ENCODE peak calls at places on chromosomes 7 and 10, in four cellular contexts. N is upper lobe of left lung, F is IMR-90, T is heart left ventricle. J is an unnamed sample.

GRCh38 chr10:95761939-95762492 is 6.1 kb downstream of the ENTPD1 start:
- DNase-seq in F (no peak), N (no peak), T (no peak), J (no peak)

GRCh38 chr7:107047902-107048782 is 3.6 kb downstream of the PRKAR2B start:
- DNase-seq in F (peak), T (no peak), N (no peak), J (no peak)

GRCh38 chr10:60848680-60849079 is 70.4 kb downstream of the CDK1 start:
- DNase-seq in T (no peak), N (no peak), F (no peak), J (no peak)

GRCh38 chr7:3294432-3295100 is 6.5 kb upstream of the SDK1 start:
- DNase-seq in T (no peak), F (no peak), N (no peak), J (no peak)

GRCh38 chr7:47444376-47445098 is 137.4 kb downstream of the TNS3 start:
- DNase-seq in T (no peak), F (no peak), N (no peak), J (no peak)

GRCh38 chr7:127391591-127392181 is 822 bp downstream of the ZNF800 start:
- DNase-seq in T (peak), F (peak), N (no peak), J (no peak)

GRCh38 chr7:471866-472639 is 47.6 kb downstream of the PDGFA start:
- DNase-seq in N (peak), F (peak), T (peak), J (no peak)

GRCh38 chr10:71641986-71642385 is 77.6 kb downstream of the C10orf105 start:
- DNase-seq in N (no peak), F (no peak), T (no peak), J (no peak)

GRCh38 chr10:125911990-125912389 is 15.6 kb downstream of the FANK1 start:
- DNase-seq in N (no peak), F (no peak), T (no peak), J (no peak)

GRCh38 chr7:91519241-91520200 is 255.3 kb downstream of the FZD1 start:
- DNase-seq in N (no peak), F (no peak), T (no peak), J (no peak)

GRCh38 chr10:71728218-71728737 is 8.7 kb upstream of the C10orf105 start:
- DNase-seq in F (no peak), N (no peak), T (no peak), J (no peak)

GRCh38 chr10:27745380-27745718 is 270 bp downstream of the MKX start:
- DNase-seq in T (no peak), F (no peak), N (no peak), J (no peak)

GRCh38 chr7:158431941-158432347 is 155.7 kb downstream of the PTPRN2 start:
- DNase-seq in F (peak), T (no peak), N (peak), J (peak)

GRCh38 chr7:105826143-105826542 is 50.3 kb downstream of the ATXN7L1 start:
- DNase-seq in N (no peak), T (no peak), F (peak), J (no peak)

GRCh38 chr10:55283041-55283440 is 482.0 kb upstream of the PCDH15 start:
- DNase-seq in T (no peak), N (no peak), F (no peak), J (no peak)

GRCh38 chr7:106419455-106420182 is 134.8 kb upstream of the NAMPT start:
- DNase-seq in N (no peak), T (no peak), F (no peak), J (no peak)

DNA sequence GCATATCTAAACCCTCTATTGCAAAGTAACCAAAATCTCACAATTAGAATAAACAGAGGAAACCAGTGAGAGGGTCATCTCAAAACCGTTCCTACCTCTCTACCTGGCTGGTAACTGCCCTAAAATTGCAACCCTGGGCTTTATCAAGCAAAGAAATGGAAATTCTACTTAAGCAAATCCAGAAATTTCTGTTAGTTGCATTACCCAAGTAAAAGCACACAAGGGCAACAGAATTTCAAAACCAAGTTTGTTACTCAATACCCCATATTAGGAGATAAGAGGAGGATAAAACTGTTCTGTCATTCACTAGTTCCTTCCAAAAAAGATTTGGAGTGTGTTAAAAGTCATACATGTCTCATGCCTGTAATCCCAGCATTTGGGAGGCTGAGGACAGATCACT is 195.3 kb downstream of the FAM107B start:
- DNase-seq in N (no peak), T (no peak), F (peak), J (no peak)
- H3K4me3 ChIP-seq in N (no peak), T (no peak), F (no peak), J (no peak)

GRCh38 chr7:100095704-100096103 is 5.5 kb downstream of the MCM7 start:
- DNase-seq in F (no peak), N (no peak), T (no peak), J (no peak)
- TF ChIP-seq POLR2A in F (no peak), N (no peak), T (no peak), J (no peak)

GRCh38 chr7:130982651-130983050 is 248.6 kb upstream of the KLF14 start:
- DNase-seq in T (no peak), N (no peak), F (no peak), J (no peak)

GRCh38 chr7:130985361-130985760 is 251.4 kb upstream of the KLF14 start:
- DNase-seq in F (no peak), N (no peak), T (no peak), J (no peak)

GRCh38 chr7:130986271-130986690 is 252.3 kb upstream of the KLF14 start:
- DNase-seq in F (no peak), N (peak), T (no peak), J (no peak)

GRCh38 chr7:130987092-130987491 is 253.1 kb upstream of the KLF14 start:
- DNase-seq in T (no peak), N (no peak), F (no peak), J (no peak)

GRCh38 chr7:130982160-130982638 is 248.2 kb upstream of the KLF14 start:
- DNase-seq in N (no peak), T (no peak), F (peak), J (no peak)
- H3K4me3 ChIP-seq in N (no peak), T (no peak), F (no peak), J (no peak)

GRCh38 chr7:5595545-5596045 is 172.0 kb upstream of the TNRC18 start:
- DNase-seq in F (peak), T (no peak), N (no peak), J (no peak)

GRCh38 chr7:5596896-5597246 is 173.2 kb upstream of the TNRC18 start:
- DNase-seq in N (no peak), F (no peak), T (no peak), J (no peak)

GRCh38 chr7:5597772-5598171 is 174.1 kb upstream of the TNRC18 start:
- DNase-seq in N (no peak), F (no peak), T (no peak), J (no peak)

GRCh38 chr7:5594616-5595544 is 171.2 kb upstream of the TNRC18 start:
- DNase-seq in T (peak), F (peak), N (peak), J (no peak)

DNA sequence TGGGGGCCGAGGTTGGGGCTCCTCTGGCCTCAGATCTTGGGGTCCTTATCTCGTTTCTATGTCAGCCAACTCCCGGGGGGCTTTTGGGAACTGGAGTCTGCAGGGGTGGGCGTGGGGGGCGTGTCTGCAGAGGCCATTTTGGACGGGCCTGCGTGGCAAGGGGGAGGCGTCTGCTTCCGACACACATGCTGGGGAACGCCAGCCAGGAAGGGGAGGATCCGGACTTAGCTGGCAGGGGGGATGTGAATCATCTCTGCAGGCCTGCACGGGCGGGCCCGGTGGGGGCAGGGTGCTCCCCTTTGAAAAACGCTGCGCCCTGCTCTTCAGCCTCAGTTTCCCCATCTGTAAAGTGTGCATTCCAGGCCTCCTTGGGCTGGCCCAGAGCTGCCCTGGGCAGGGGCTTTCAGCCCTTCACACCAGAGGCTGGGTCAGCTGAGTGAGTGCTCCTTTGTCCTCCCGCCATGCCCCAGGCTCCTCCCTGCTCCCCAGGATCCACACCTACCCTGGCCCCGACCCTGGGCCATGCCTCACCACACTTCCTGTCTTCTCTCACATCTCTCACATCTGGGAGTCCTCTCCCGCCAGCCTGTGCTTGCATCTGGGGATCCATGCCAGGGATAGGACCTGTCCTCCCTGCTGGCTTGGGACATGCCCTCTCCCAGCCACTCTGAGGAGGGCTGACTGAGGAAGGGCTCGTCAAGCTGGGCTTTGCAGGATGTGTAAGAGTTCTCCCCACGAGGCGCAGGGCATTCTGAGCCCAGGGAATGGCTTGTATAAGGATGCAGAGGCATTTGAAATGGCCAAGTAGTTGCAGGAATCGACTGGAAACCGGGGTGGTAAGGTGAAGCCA is 172.6 kb upstream of the TNRC18 start:
- DNase-seq in T (peak), F (peak), N (peak), J (no peak)
- TF ChIP-seq POLR2A in T (no peak), F (peak), N (no peak), J (no peak)